ENCODE peak calls at places on chromosomes 6 and 20, in four cellular contexts. A is K562, D is tibial artery, T is HepG2. J is an unnamed sample. For H3K9me3, the result is how much of the 10 kb centered on the place peaks cover.

GRCh38 chr20:39874049-39874893 is 814.8 kb downstream of the MAFB start:
- DNase-seq in A (peak), T (peak), D (peak), J (peak)

GRCh38 chr6:106609699-106610098 is 19.6 kb downstream of the RTN4IP1 start:
- DNase-seq in A (no peak), T (peak), D (no peak), J (no peak)

GRCh38 chr20:35750611-35751010 is 8.6 kb upstream of the RBM39 start:
- DNase-seq in D (no peak), A (no peak), T (no peak), J (no peak)

GRCh38 chr6:35970181-35970580 is 49.3 kb upstream of the SRPK1 start:
- DNase-seq in D (no peak), T (no peak), A (no peak), J (no peak)

GRCh38 chr6:132479131-132479530 is 33.8 kb downstream of the STX7 start:
- DNase-seq in A (no peak), D (no peak), T (no peak), J (no peak)

GRCh38 chr6:107618672-107619071 is 128.8 kb downstream of the SOBP start:
- DNase-seq in T (no peak), D (no peak), A (no peak), J (no peak)

GRCh38 chr6:108650781-108651180 is 90.1 kb downstream of the FOXO3 start:
- DNase-seq in A (no peak), D (no peak), T (no peak), J (no peak)

GRCh38 chr6:55818482-55818881 is 56.9 kb downstream of the BMP5 start:
- DNase-seq in A (no peak), T (no peak), D (no peak), J (no peak)

GRCh38 chr6:40552926-40553325 is 34.2 kb downstream of the LRFN2 start:
- DNase-seq in D (no peak), T (no peak), A (no peak), J (no peak)

GRCh38 chr6:11711994-11712698 is 66.5 kb downstream of the ADTRP start:
- DNase-seq in T (no peak), D (no peak), A (no peak), J (no peak)

GRCh38 chr20:51560550-51561307 is 18.2 kb upstream of the NFATC2 start:
- DNase-seq in T (no peak), A (no peak), D (no peak), J (no peak)

GRCh38 chr6:81608776-81609175 is 143.7 kb downstream of the TENT5A start:
- DNase-seq in T (no peak), A (no peak), D (no peak), J (no peak)

GRCh38 chr20:63393566-63393965 is 32.4 kb upstream of the CHRNA4 start:
- DNase-seq in D (no peak), A (no peak), T (no peak), J (no peak)

GRCh38 chr6:35181933-35182612 is 31.7 kb upstream of the SCUBE3 start:
- DNase-seq in D (peak), A (no peak), T (no peak), J (peak)

GRCh38 chr20:17654649-17655285 is 27.3 kb downstream of the RRBP1 start:
- DNase-seq in D (peak), A (peak), T (peak), J (peak)

GRCh38 chr6:30424549-30424948 is 64.8 kb upstream of the HLA-E start:
- DNase-seq in A (no peak), T (no peak), D (no peak), J (no peak)

GRCh38 chr6:113630365-113630737 is 226.8 kb upstream of the MARCKS start:
- DNase-seq in A (no peak), T (no peak), D (no peak), J (no peak)

GRCh38 chr20:44572551-44573500 is 9.6 kb upstream of the PKIG start:
- DNase-seq in D (peak), A (no peak), T (no peak), J (peak)

GRCh38 chr6:150191809-150192208 is 49.0 kb downstream of the PPP1R14C start:
- DNase-seq in T (no peak), A (no peak), D (no peak), J (no peak)

GRCh38 chr6:94501546-94501945 is 1075.8 kb upstream of the MANEA start:
- DNase-seq in A (no peak), D (no peak), T (peak), J (no peak)

GRCh38 chr6:166008441-166009369 is 158.9 kb downstream of the TBXT start:
- DNase-seq in D (no peak), A (no peak), T (no peak), J (peak)

GRCh38 chr6:41901882-41902519 is 6.8 kb upstream of the USP49 start:
- DNase-seq in A (peak), D (no peak), T (no peak), J (no peak)

GRCh38 chr20:39429716-39430115 is 467.6 kb downstream of the DHX35 start:
- DNase-seq in A (no peak), D (no peak), T (peak), J (no peak)

GRCh38 chr6:30578051-30578450 is 6.8 kb downstream of the ABCF1 start:
- DNase-seq in T (no peak), D (no peak), A (no peak), J (no peak)

GRCh38 chr6:80638222-80639055 is 532.0 kb downstream of the BCKDHB start:
- DNase-seq in D (peak), A (no peak), T (peak), J (no peak)

GRCh38 chr6:28383235-28384142 is 16.1 kb downstream of the ZSCAN12 start:
- DNase-seq in D (peak), A (peak), T (peak), J (peak)

GRCh38 chr20:39253051-39253682 is 291.0 kb downstream of the DHX35 start:
- DNase-seq in T (no peak), A (no peak), D (no peak), J (no peak)

GRCh38 chr6:15184441-15184861 is 61.4 kb upstream of the JARID2 start:
- DNase-seq in A (no peak), T (no peak), D (no peak), J (no peak)

GRCh38 chr6:116255246-116255800 is 1.4 kb upstream of the TSPYL4 start:
- DNase-seq in A (peak), D (no peak), T (peak), J (no peak)

GRCh38 chr6:100366419-100366818 is 98.3 kb downstream of the SIM1 start:
- DNase-seq in A (no peak), D (no peak), T (no peak), J (no peak)

GRCh38 chr6:101980924-101981323 is 587.4 kb downstream of the GRIK2 start:
- DNase-seq in D (no peak), T (no peak), A (no peak), J (no peak)

GRCh38 chr6:30880563-30881252 is 3.6 kb upstream of the DDR1 start:
- DNase-seq in T (no peak), A (no peak), D (no peak), J (no peak)

GRCh38 chr20:46784450-46785127 is 75.1 kb downstream of the SLC2A10 start:
- DNase-seq in A (no peak), T (peak), D (no peak), J (no peak)

GRCh38 chr20:61940491-61940890 is 125.2 kb downstream of the TAF4 start:
- DNase-seq in T (no peak), A (no peak), D (peak), J (no peak)

GRCh38 chr6:113631616-113632015 is 225.5 kb upstream of the MARCKS start:
- DNase-seq in T (no peak), D (no peak), A (no peak), J (no peak)

GRCh38 chr6:55239099-55239498 is 64.8 kb downstream of the HCRTR2 start:
- DNase-seq in D (no peak), A (no peak), T (no peak), J (no peak)

DNA sequence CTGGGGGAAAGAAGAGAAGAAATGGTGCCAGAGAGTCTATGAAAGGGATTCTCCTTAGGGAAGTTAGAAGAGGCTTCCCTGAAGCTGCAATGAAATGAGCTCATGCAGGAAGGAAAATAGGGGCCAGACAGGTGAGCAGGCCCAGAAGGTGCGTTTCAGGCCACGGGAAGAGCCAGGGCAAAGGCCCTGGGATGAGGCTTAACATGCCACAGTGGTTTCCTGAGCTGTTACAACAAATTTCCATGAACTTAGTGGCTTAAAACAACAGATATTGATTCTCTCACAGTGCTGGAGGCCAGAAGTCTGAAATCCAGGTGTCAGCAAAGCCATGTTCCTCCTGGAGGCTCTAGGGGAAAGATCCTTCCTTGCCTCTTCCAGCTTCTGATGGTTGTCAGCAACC is 167.9 kb downstream of the TFAP2C start:
- DNase-seq in A (no peak), D (no peak), T (no peak), J (no peak)
- H3K4me3 ChIP-seq in A (no peak), D (no peak), T (no peak), J (no peak)

GRCh38 chr6:169678342-169678741 is 23.5 kb downstream of the WDR27 start:
- DNase-seq in D (no peak), A (no peak), T (no peak), J (no peak)

GRCh38 chr6:169677096-169677495 is 24.7 kb downstream of the WDR27 start:
- DNase-seq in A (no peak), D (no peak), T (no peak), J (no peak)

GRCh38 chr6:169671563-169671962 is 30.3 kb downstream of the WDR27 start:
- DNase-seq in T (no peak), D (no peak), A (no peak), J (no peak)

GRCh38 chr6:169669889-169670288 is 31.9 kb downstream of the WDR27 start:
- DNase-seq in A (no peak), D (no peak), T (no peak), J (no peak)

DNA sequence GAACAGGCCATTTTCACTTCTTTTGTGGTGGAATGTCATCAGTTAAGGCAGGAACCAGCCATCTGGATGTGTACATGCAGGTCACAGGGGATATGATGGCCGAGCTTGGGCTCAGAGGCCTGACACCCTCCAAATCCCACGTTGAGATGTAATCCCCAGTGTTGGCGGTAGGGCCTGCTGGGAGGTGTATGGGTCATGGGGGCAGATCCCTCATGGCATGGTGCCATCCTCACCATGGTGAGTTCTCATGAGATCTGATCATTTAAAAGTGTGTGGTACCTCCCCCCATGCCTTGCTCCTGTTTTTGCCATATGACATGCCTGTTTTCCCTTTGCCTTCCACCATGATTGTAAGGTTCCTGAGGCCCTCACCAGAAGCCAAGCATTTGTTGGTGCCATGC is 26.8 kb downstream of the WDR27 start:
- DNase-seq in A (no peak), D (no peak), T (no peak), J (no peak)
- H3K9me3 ChIP-seq in A (under half), D (under half), T (under half), J (under half)

GRCh38 chr6:20688710-20689500 is 154.6 kb downstream of the CDKAL1 start:
- DNase-seq in A (peak), D (no peak), T (no peak), J (no peak)

GRCh38 chr6:20691185-20691584 is 156.9 kb downstream of the CDKAL1 start:
- DNase-seq in A (no peak), D (no peak), T (no peak), J (no peak)

GRCh38 chr6:20692023-20692422 is 157.8 kb downstream of the CDKAL1 start:
- DNase-seq in D (no peak), A (no peak), T (no peak), J (no peak)

GRCh38 chr6:20696676-20697075 is 162.4 kb downstream of the CDKAL1 start:
- DNase-seq in D (no peak), A (no peak), T (no peak), J (no peak)

DNA sequence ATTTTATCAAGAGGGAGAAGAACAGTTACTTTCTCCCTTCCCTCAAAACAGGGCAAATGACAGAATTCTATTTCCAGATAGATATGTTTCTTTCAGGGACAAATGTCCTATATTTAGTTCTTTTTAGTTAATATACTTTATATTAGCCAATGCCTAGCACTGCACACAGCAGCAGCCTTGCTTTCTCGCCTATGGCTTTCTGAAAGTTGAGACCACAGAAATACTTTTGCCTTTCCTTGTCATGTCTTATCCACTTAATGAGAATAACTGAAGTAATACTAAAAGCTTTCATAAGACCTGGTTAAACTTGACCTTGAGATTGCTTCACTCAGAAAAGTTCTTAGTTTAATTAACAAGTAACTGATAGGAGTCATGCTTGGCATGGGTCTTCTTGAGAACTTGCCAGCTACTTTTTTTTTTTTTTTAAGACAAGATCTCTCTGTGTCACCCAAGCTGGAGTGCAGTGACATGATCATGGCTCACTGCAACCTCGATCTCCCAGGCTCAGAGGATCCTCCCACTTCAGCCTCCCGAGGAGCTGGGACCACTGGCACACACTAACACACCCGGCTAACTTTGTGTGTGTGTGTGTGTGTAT is 159.3 kb downstream of the CDKAL1 start:
- DNase-seq in T (no peak), A (no peak), D (no peak), J (no peak)
- H3K4me3 ChIP-seq in T (no peak), A (no peak), D (no peak), J (no peak)

GRCh38 chr20:59736366-59736765 is 132.0 kb downstream of the PHACTR3 start:
- DNase-seq in A (no peak), D (peak), T (no peak), J (no peak)

GRCh38 chr20:59731371-59731770 is 127.0 kb downstream of the PHACTR3 start:
- DNase-seq in T (no peak), D (no peak), A (no peak), J (no peak)

GRCh38 chr20:59735486-59735885 is 131.1 kb downstream of the PHACTR3 start:
- DNase-seq in T (no peak), A (no peak), D (peak), J (no peak)

GRCh38 chr20:59735917-59736316 is 131.6 kb downstream of the PHACTR3 start:
- DNase-seq in D (no peak), A (no peak), T (no peak), J (no peak)

GRCh38 chr20:59733326-59733725 is 129.0 kb downstream of the PHACTR3 start:
- DNase-seq in A (no peak), D (no peak), T (no peak), J (no peak)
- H3K9me3 ChIP-seq in A (under half), D (under half), T (under half), J (under half)

GRCh38 chr6:4781426-4781825 is 5.2 kb downstream of the CDYL start:
- DNase-seq in A (no peak), T (no peak), D (no peak), J (no peak)
- H3K4me3 ChIP-seq in A (no peak), T (no peak), D (no peak), J (no peak)

DNA sequence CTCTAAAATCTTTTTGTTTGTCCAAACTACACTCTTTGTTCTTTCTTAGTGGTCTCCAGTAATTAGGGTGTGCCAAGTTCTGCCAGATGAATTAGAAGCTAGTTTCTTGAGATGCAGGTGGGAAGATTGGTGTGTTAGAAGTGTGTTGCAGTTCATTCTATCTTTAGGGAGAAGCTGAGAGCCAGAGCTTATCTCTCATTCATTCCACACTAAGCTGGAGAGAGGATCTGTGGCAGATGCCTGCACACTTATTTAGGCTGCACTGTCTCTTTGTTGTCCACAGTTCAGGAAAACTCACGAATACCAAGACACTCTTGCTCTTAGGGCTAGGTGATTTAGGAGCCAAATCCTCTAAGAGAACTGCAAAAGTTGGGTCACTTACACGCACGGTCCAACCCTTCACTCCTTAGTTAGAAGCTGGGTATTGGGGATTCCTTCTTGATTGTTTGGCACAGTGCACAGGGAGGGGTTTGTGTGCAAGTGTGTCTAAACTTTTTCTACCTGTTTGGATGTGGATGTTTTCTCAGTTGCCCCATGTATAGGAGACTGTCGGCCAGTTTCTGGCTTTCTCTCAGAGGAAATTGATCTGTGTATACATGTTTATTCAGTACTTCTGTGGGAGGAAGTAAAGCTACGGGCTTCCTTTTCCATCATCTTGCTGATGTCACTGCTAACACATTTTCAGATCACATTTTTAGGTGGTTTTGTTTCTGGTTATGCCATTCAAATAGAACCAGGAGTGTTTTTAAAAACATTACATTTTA is 49.5 kb downstream of the SMAP1 start:
- DNase-seq in T (no peak), D (no peak), A (no peak), J (no peak)
- H3K9me3 ChIP-seq in T (under half), D (under half), A (under half), J (under half)

J was measured in sigmoid colon.